ENCODE peak calls at places on chromosomes 12 and 14, in four cellular contexts. R is HCT116, D is uterus, H is heart right ventricle. N is an unnamed sample.

GRCh38 chr14:53278602-53279506 is 125.7 kb upstream of the DDHD1 start:
- DNase-seq in R (no peak), D (no peak), H (no peak), N (peak)

GRCh38 chr12:72511906-72512305 is 239.7 kb downstream of the TRHDE start:
- DNase-seq in R (no peak), D (no peak), H (no peak), N (no peak)

GRCh38 chr12:47931187-47931586 is 26.4 kb upstream of the VDR start:
- DNase-seq in R (no peak), D (no peak), H (no peak), N (no peak)

GRCh38 chr12:59149995-59150642 is 229.8 kb upstream of the LRIG3 start:
- DNase-seq in R (peak), D (peak), H (peak), N (peak)

GRCh38 chr14:69711471-69712216 is 55.3 kb upstream of the SRSF5 start:
- DNase-seq in R (no peak), D (no peak), H (peak), N (no peak)

GRCh38 chr14:59187802-59188460 is 536 bp upstream of the DAAM1 start:
- DNase-seq in R (no peak), D (peak), H (peak), N (peak)

GRCh38 chr14:71452535-71452934 is 479.7 kb upstream of the RGS6 start:
- DNase-seq in R (no peak), D (no peak), H (no peak), N (no peak)

GRCh38 chr12:114476159-114476558 is 70.2 kb upstream of the TBX5 start:
- DNase-seq in R (peak), D (no peak), H (no peak), N (no peak)

GRCh38 chr12:117031843-117032592 is 67.2 kb downstream of the TESC start:
- DNase-seq in R (no peak), D (no peak), H (no peak), N (no peak)

GRCh38 chr14:85527006-85527405 is 2.9 kb upstream of the FLRT2 start:
- DNase-seq in R (no peak), D (no peak), H (no peak), N (no peak)

GRCh38 chr12:104345234-104346066 is 41.9 kb downstream of the EID3 start:
- DNase-seq in R (no peak), D (no peak), H (no peak), N (no peak)

GRCh38 chr14:69522026-69522425 is 37.5 kb downstream of the PLEKHD1 start:
- DNase-seq in R (no peak), D (no peak), H (no peak), N (no peak)

GRCh38 chr12:121190523-121191031 is 19.4 kb upstream of the P2RX4 start:
- DNase-seq in R (no peak), D (no peak), H (no peak), N (peak)

GRCh38 chr14:50961606-50962259 is 17.4 kb upstream of the PYGL start:
- DNase-seq in R (no peak), D (peak), H (no peak), N (peak)

GRCh38 chr12:14278294-14278953 is 87.1 kb upstream of the ATF7IP start:
- DNase-seq in R (no peak), D (peak), H (no peak), N (no peak)
- H3K27ac ChIP-seq in R (no peak), D (no peak), H (no peak), N (no peak)

GRCh38 chr12:1691123-1692007 is 495 bp downstream of the ADIPOR2 start:
- DNase-seq in R (no peak), D (peak), H (no peak), N (peak)
- TF ChIP-seq CTCF in R (no peak), D (no peak), H (no peak), N (no peak)

DNA sequence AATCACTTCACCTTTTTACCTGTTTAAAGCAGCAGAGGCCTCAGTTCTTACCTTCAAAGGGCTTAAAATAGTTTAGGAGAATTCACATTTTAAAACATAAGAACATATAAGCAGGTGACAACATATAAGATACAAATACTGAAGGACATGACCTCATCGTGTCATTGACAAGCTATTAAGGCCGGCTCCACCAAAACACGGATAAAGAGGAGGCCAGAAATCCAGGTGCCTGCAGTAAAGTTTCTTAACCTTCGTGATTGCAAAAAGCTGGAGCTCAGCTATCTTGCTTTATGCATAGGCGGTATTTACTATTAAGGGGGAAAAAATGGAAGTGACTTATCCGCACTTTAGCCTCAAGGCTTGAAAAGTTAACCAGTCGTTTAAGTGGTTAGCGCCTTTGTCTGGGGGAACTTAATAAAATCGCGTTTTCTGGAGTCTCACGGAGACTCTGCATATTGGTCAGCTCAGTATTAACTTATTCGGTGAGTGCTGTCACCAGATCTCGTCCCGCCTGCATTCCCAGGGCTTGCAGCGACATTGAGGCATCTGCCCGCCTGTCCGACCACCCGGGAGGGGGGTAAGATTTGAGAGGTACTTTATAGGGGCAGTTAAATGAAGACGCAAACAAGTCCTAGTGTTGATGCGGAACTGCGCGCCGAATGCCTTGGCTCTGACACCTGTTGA is 1.1 kb upstream of the SP1 start:
- DNase-seq in R (no peak), D (no peak), H (no peak), N (no peak)
- H3K27ac ChIP-seq in R (peak), D (peak), H (peak), N (peak)

DNA sequence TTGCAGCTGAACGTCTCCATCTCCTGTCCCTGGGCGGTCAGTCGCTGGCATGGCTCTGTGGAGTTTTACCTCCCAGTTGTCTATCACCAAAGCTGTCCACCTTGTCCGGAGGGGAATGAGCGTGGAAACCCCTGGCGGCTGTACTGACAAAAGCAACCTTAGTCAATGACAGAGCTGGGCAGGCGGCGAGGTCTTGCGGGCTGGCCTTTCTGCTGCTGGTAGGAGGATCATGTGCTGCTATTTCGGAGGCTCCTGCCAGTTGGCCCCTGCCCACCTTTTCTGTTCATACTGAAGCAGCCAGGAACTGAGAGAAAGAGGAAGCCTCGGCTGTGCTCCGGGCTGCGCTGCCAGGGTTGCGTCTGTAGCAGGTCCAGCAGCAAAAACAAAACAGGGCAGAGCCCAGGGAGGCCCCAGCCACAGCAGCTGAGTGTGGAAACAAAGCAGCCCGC is 57.7 kb downstream of the HMGA2 start:
- DNase-seq in R (no peak), D (peak), H (peak), N (no peak)
- TF ChIP-seq CTCF in R (no peak), D (peak), H (peak), N (no peak)

N was measured in RWPE1.